ENCODE peak calls at places on chromosome 3, in five cellular contexts. A is erythroblast, H is HCT116, Y is HepG2, L is adrenal gland. I is an unnamed sample.

GRCh38 chr3:107346559-107346958 is 30.7 kb upstream of the CCDC54 start:
- DNase-seq in A (no peak), H (no peak), Y (no peak), L (no peak), I (no peak)

GRCh38 chr3:193030276-193030675 is 112.6 kb upstream of the MB21D2 start:
- DNase-seq in A (no peak), H (no peak), Y (no peak), L (no peak), I (no peak)

GRCh38 chr3:61250784-61251173 is 473 bp downstream of the FHIT start:
- DNase-seq in A (peak), H (peak), Y (peak), L (peak), I (peak)

GRCh38 chr3:143794793-143795462 is 53.3 kb downstream of the SLC9A9 start:
- DNase-seq in A (no peak), H (no peak), Y (no peak), L (no peak), I (no peak)

GRCh38 chr3:195768831-195769303 is 42.9 kb downstream of the MUC4 start:
- DNase-seq in A (no peak), H (no peak), Y (no peak), L (no peak), I (peak)

GRCh38 chr3:103085465-103085864 is 650.6 kb downstream of the ZPLD1 start:
- DNase-seq in A (no peak), H (no peak), Y (peak), L (no peak), I (no peak)

GRCh38 chr3:117964814-117965213 is 1069.8 kb downstream of the IGSF11 start:
- DNase-seq in A (no peak), H (no peak), Y (no peak), L (no peak), I (no peak)

GRCh38 chr3:27712136-27713065 is 9.7 kb downstream of the EOMES start:
- DNase-seq in A (peak), H (peak), Y (peak), L (peak), I (peak)

GRCh38 chr3:6549296-6549695 is 311.6 kb upstream of the GRM7 start:
- DNase-seq in A (no peak), H (no peak), Y (no peak), L (no peak), I (no peak)

GRCh38 chr3:65030847-65031463 is 343.2 kb upstream of the ADAMTS9 start:
- DNase-seq in A (peak), H (no peak), Y (no peak), L (no peak), I (no peak)

GRCh38 chr3:120438971-120439370 is 11.8 kb downstream of the FSTL1 start:
- DNase-seq in A (no peak), H (no peak), Y (no peak), L (peak), I (peak)

GRCh38 chr3:56180433-56180832 is 287.8 kb downstream of the ERC2 start:
- DNase-seq in A (no peak), H (no peak), Y (no peak), L (no peak), I (no peak)

GRCh38 chr3:124282751-124283643 is 291.1 kb upstream of the ROPN1 start:
- DNase-seq in A (no peak), H (no peak), Y (no peak), L (no peak), I (no peak)

GRCh38 chr3:96700322-96701315 is 113.8 kb upstream of the EPHA6 start:
- DNase-seq in A (no peak), H (no peak), Y (no peak), L (no peak), I (no peak)

GRCh38 chr3:173823911-173824460 is 426.4 kb downstream of the NLGN1 start:
- DNase-seq in A (no peak), H (no peak), Y (no peak), L (no peak), I (no peak)

GRCh38 chr3:141227752-141228151 is 3.9 kb upstream of the PXYLP1 start:
- DNase-seq in A (no peak), H (no peak), Y (no peak), L (no peak), I (no peak)

GRCh38 chr3:55445551-55445950 is 41.6 kb downstream of the WNT5A start:
- DNase-seq in A (no peak), H (no peak), Y (peak), L (no peak), I (peak)

GRCh38 chr3:146969356-146969755 is 364.2 kb upstream of the PLSCR5 start:
- DNase-seq in A (no peak), H (no peak), Y (no peak), L (no peak), I (no peak)

GRCh38 chr3:186166491-186167288 is 57.8 kb upstream of the ETV5 start:
- DNase-seq in A (no peak), H (no peak), Y (no peak), L (no peak), I (no peak)

GRCh38 chr3:55570361-55570760 is 83.3 kb upstream of the WNT5A start:
- DNase-seq in A (no peak), H (no peak), Y (no peak), L (no peak), I (no peak)

DNA sequence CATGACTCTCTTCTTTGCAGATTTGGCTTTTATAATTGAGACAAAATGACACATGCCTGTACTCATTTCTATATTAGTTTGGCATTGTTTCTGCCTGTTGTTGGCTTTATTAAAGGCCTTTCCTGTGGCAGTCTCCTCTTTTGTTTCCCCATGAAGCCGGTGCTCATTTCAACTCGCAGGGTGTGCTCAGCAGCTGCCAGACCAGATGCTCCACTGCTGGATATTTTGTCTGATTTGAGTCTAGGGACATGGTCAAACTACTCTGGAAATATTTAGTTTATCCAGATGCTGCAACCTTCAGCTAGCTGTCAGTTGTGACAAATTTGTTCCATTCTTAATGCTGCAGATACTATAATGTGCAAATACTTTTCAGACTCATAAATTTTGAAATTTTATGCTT is 445.3 kb downstream of the NAALADL2 start:
- DNase-seq in A (no peak), H (no peak), Y (no peak), L (no peak), I (no peak)
- TF ChIP-seq POLR2A in A (no peak), H (no peak), Y (no peak), L (no peak), I (no peak)

GRCh38 chr3:101676765-101677435 is at the start of gene ZBTB11:
- DNase-seq in A (no peak), H (peak), Y (peak), L (peak), I (peak)
- TF ChIP-seq POLR2A in A (peak), H (no peak), Y (peak), L (peak), I (peak)

GRCh38 chr3:14431928-14432834 is 29.8 kb downstream of the SLC6A6 start:
- DNase-seq in A (peak), H (peak), Y (peak), L (peak), I (peak)
- TF ChIP-seq POLR2A in A (peak), H (no peak), Y (no peak), L (peak), I (no peak)

DNA sequence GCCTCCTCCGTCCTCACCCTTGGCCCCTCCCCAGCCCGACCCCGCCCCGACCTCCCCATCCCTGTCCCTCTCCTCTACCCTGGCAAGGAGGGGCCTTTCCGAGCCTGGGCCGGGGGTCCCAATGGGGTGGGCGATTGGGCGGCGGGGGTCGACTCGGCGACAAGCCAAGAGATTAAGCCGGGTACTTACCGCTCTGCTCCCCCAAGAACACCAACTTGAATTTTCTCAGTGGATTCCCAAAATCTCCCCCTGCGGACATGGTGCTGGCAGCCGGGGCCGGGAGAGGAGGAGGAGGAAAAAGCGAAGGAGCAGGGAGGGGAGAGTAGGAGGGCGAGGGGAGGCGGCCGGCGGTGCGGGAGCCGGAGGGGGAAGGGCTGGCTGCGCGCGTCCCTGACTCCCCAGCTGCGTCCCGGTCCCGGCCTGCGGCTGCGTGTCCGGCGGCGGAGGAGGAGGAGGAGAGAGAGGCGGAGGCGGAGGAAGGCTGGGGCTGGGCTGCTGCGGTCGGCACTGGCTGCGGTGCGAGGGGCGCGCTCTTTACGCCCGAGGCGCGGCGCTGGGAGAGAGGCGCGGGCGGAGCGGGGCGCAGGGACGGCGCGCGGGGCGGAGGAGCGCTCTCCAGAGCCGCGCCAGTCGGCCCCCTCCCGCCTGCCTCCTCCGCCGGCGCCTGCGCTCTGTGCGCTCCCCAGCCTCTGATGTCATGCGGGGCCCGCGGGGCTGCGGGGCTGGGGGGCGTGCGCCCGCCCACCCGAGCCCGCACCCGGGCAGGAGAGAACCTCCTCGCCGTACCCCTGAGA is at the start of gene RAB6B:
- DNase-seq in A (peak), H (no peak), Y (no peak), L (peak), I (no peak)
- TF ChIP-seq POLR2A in A (peak), H (no peak), Y (no peak), L (no peak), I (no peak)

DNA sequence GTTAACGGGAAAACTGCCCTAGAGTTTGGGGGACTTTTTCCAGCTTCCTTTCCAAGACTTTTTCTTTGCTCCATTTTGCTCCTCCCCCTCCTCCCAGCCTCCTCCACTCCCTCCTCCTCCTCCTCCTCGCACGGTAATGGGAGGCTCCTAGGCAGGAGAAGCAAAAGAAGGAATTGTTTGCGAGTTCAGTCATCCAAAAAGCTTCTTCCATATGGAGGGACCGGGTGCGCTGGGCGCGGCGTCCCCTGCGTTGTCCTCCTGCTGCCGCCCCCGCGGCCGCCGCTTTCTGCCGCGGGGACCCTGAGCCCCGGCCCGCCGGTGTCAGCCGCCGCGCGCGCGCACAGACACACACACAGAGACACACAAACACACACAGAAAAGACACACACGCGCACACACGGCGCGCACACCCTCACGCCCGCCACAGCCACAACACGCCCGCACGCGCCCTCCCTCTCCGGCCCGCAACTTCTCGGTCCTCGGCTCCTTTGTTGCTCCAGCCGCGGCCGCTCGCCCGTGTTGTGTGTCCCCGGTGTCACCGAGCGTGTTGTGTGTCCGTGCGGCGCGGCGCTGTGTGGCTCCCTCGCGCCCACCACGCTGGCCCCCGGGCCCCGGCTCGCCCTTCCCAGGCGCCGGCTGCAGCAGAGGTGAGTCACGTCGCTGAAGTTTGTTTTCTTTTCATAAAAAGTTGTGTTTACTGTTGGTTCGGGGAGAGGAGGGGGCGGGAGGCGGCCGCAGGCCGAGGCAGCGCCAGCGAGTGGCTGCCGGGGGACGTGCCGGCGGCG is at the start of gene BOC:
- DNase-seq in A (no peak), H (no peak), Y (no peak), L (no peak), I (no peak)
- TF ChIP-seq POLR2A in A (no peak), H (no peak), Y (no peak), L (peak), I (no peak)

GRCh38 chr3:177196473-177197040 is 725 bp downstream of the TBL1XR1 start:
- DNase-seq in A (peak), H (no peak), Y (no peak), L (peak), I (peak)
- TF ChIP-seq POLR2A in A (peak), H (no peak), Y (no peak), L (no peak), I (no peak)

GRCh38 chr3:170483485-170484262 is 65.0 kb downstream of the CLDN11 start:
- DNase-seq in A (peak), H (no peak), Y (peak), L (no peak), I (no peak)

GRCh38 chr3:170486398-170486797 is 67.7 kb downstream of the CLDN11 start:
- DNase-seq in A (no peak), H (no peak), Y (no peak), L (no peak), I (peak)

GRCh38 chr3:170484869-170485268 is 66.2 kb downstream of the CLDN11 start:
- DNase-seq in A (no peak), H (no peak), Y (no peak), L (no peak), I (no peak)

GRCh38 chr3:170485696-170486095 is 67.0 kb downstream of the CLDN11 start:
- DNase-seq in A (no peak), H (no peak), Y (no peak), L (no peak), I (no peak)

GRCh38 chr3:170485294-170485693 is 66.6 kb downstream of the CLDN11 start:
- DNase-seq in A (no peak), H (no peak), Y (no peak), L (no peak), I (no peak)
- TF ChIP-seq POLR2A in A (no peak), H (no peak), Y (no peak), L (no peak), I (no peak)

DNA sequence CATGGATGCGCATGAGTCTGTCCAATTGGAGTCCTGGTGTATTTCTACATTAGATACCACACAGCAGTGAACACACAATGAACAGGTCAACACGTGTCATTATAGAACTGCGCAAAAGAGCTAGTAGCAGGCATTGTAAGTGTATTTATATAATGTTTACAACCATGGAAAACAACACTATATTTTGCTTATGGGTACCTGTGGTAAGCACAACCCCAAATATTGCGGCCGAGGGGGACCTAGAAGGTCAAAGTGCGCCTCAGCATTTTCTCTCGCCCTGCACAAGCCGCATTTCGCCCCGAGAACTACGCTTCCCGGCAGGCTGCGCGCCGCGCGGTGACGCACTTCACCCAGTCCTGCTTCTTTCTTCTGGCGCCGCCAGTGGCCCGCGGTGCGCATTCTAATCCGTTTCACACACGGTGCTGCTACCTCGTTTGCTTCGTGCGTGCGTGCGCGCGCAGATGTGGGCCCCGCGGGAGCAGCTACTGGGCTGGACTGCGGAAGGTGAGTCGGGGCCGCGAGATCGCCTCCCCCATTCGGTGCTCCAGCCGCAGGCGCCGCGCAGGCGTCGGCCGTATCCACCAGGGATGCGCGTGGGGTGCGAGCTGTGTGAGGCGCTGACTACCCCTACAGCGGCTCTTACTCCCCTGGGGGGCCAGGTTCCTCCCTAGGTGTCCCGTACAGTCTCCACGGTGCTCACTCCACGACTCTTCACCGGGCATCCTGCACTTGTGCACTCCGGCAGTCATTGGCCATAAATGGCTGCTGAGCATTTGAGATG is at the start of gene ZNF589:
- DNase-seq in A (peak), H (peak), Y (peak), L (peak), I (peak)
- TF ChIP-seq POLR2A in A (peak), H (peak), Y (peak), L (peak), I (peak)

GRCh38 chr3:40524571-40525285 is at the start of gene ZNF621:
- DNase-seq in A (peak), H (peak), Y (peak), L (peak), I (peak)
- TF ChIP-seq POLR2A in A (peak), H (peak), Y (peak), L (peak), I (peak)

I was measured in right lobe of liver.